ENCODE peak calls at places on chromosome 21, in eight cellular contexts. One of them, this sample, is unnamed.

GRCh38 chr21:33058468-33059318 is 11.2 kb upstream of the OLIG1 start:
- DNase-seq in neural crest cell: no peak
- DNase-seq in A673: no peak
- DNase-seq in CD4-positive, alpha-beta T cell: no peak
- DNase-seq in GM12891: no peak
- DNase-seq in nucleus accumbens: peak
- DNase-seq in aorta: no peak
- DNase-seq in NCI-H146: no peak
- DNase-seq in this sample: no peak

GRCh38 chr21:29433366-29434059 is 134.8 kb downstream of the BACH1 start:
- DNase-seq in neural crest cell: no peak
- DNase-seq in aorta: no peak
- DNase-seq in CD4-positive, alpha-beta T cell: no peak
- DNase-seq in nucleus accumbens: no peak
- DNase-seq in A673: no peak
- DNase-seq in NCI-H146: no peak
- DNase-seq in GM12891: no peak
- DNase-seq in this sample: no peak

GRCh38 chr21:36672737-36673136 is 26.2 kb upstream of the SIM2 start:
- DNase-seq in nucleus accumbens: no peak
- DNase-seq in GM12891: no peak
- DNase-seq in CD4-positive, alpha-beta T cell: no peak
- DNase-seq in aorta: no peak
- DNase-seq in neural crest cell: no peak
- DNase-seq in NCI-H146: no peak
- DNase-seq in A673: no peak
- DNase-seq in this sample: no peak

GRCh38 chr21:20292280-20292679 is 705.9 kb upstream of the NCAM2 start:
- DNase-seq in aorta: no peak
- DNase-seq in neural crest cell: no peak
- DNase-seq in NCI-H146: no peak
- DNase-seq in nucleus accumbens: no peak
- DNase-seq in A673: no peak
- DNase-seq in CD4-positive, alpha-beta T cell: no peak
- DNase-seq in GM12891: no peak
- DNase-seq in this sample: no peak

GRCh38 chr21:34035619-34036354 is 37.6 kb upstream of the MRPS6 start:
- DNase-seq in NCI-H146: no peak
- DNase-seq in GM12891: no peak
- DNase-seq in neural crest cell: no peak
- DNase-seq in aorta: no peak
- DNase-seq in A673: peak
- DNase-seq in CD4-positive, alpha-beta T cell: no peak
- DNase-seq in nucleus accumbens: no peak
- DNase-seq in this sample: no peak

GRCh38 chr21:35850029-35850428 is 210.3 kb downstream of the SETD4 start:
- DNase-seq in aorta: no peak
- DNase-seq in nucleus accumbens: no peak
- DNase-seq in neural crest cell: no peak
- DNase-seq in A673: no peak
- DNase-seq in GM12891: no peak
- DNase-seq in CD4-positive, alpha-beta T cell: no peak
- DNase-seq in NCI-H146: no peak
- DNase-seq in this sample: no peak

GRCh38 chr21:25776440-25776839 is 41.7 kb downstream of the GABPA start:
- DNase-seq in A673: peak
- DNase-seq in CD4-positive, alpha-beta T cell: no peak
- DNase-seq in NCI-H146: no peak
- DNase-seq in neural crest cell: no peak
- DNase-seq in GM12891: no peak
- DNase-seq in nucleus accumbens: no peak
- DNase-seq in aorta: no peak
- DNase-seq in this sample: peak

GRCh38 chr21:16113052-16113715 is 383.4 kb downstream of the USP25 start:
- DNase-seq in CD4-positive, alpha-beta T cell: no peak
- DNase-seq in neural crest cell: no peak
- DNase-seq in GM12891: no peak
- DNase-seq in A673: no peak
- DNase-seq in nucleus accumbens: no peak
- DNase-seq in NCI-H146: no peak
- DNase-seq in aorta: no peak
- DNase-seq in this sample: no peak

GRCh38 chr21:44869860-44870747 is 3.4 kb downstream of the PTTG1IP start:
- DNase-seq in NCI-H146: no peak
- DNase-seq in A673: no peak
- DNase-seq in GM12891: no peak
- DNase-seq in nucleus accumbens: no peak
- DNase-seq in aorta: peak
- DNase-seq in CD4-positive, alpha-beta T cell: no peak
- DNase-seq in neural crest cell: no peak
- DNase-seq in this sample: no peak

GRCh38 chr21:16908087-16908486 is 604.8 kb upstream of the CXADR start:
- DNase-seq in A673: peak
- DNase-seq in neural crest cell: no peak
- DNase-seq in CD4-positive, alpha-beta T cell: no peak
- DNase-seq in nucleus accumbens: no peak
- DNase-seq in NCI-H146: no peak
- DNase-seq in GM12891: no peak
- DNase-seq in aorta: no peak
- DNase-seq in this sample: no peak

GRCh38 chr21:39483917-39484316 is 32.1 kb downstream of the SH3BGR start:
- DNase-seq in A673: no peak
- DNase-seq in aorta: no peak
- DNase-seq in GM12891: no peak
- DNase-seq in neural crest cell: no peak
- DNase-seq in CD4-positive, alpha-beta T cell: no peak
- DNase-seq in nucleus accumbens: no peak
- DNase-seq in NCI-H146: no peak
- DNase-seq in this sample: no peak

GRCh38 chr21:33640697-33641338 is 723 bp downstream of the CRYZL1 start:
- DNase-seq in A673: peak
- DNase-seq in GM12891: no peak
- DNase-seq in nucleus accumbens: no peak
- DNase-seq in NCI-H146: peak
- DNase-seq in CD4-positive, alpha-beta T cell: no peak
- DNase-seq in neural crest cell: no peak
- DNase-seq in aorta: no peak
- DNase-seq in this sample: no peak

GRCh38 chr21:36532769-36533467 is 53.0 kb upstream of the CLDN14 start:
- DNase-seq in nucleus accumbens: no peak
- DNase-seq in CD4-positive, alpha-beta T cell: no peak
- DNase-seq in aorta: no peak
- DNase-seq in neural crest cell: no peak
- DNase-seq in NCI-H146: no peak
- DNase-seq in GM12891: no peak
- DNase-seq in A673: no peak
- DNase-seq in this sample: no peak

GRCh38 chr21:39705849-39706248 is 39.1 kb upstream of the IGSF5 start:
- DNase-seq in GM12891: no peak
- DNase-seq in A673: no peak
- DNase-seq in CD4-positive, alpha-beta T cell: no peak
- DNase-seq in NCI-H146: peak
- DNase-seq in neural crest cell: no peak
- DNase-seq in nucleus accumbens: no peak
- DNase-seq in aorta: no peak
- DNase-seq in this sample: no peak

GRCh38 chr21:42672699-42673458 is 19.5 kb downstream of the PDE9A start:
- DNase-seq in CD4-positive, alpha-beta T cell: no peak
- DNase-seq in GM12891: no peak
- DNase-seq in NCI-H146: peak
- DNase-seq in A673: peak
- DNase-seq in nucleus accumbens: no peak
- DNase-seq in neural crest cell: no peak
- DNase-seq in aorta: no peak
- DNase-seq in this sample: peak

GRCh38 chr21:14923468-14923867 is 141.3 kb downstream of the NRIP1 start:
- DNase-seq in nucleus accumbens: no peak
- DNase-seq in NCI-H146: no peak
- DNase-seq in aorta: no peak
- DNase-seq in GM12891: no peak
- DNase-seq in neural crest cell: no peak
- DNase-seq in CD4-positive, alpha-beta T cell: no peak
- DNase-seq in A673: no peak
- DNase-seq in this sample: no peak

GRCh38 chr21:20999567-21000169 is 1.5 kb downstream of the NCAM2 start:
- DNase-seq in A673: peak
- DNase-seq in nucleus accumbens: peak
- DNase-seq in NCI-H146: peak
- DNase-seq in aorta: no peak
- DNase-seq in neural crest cell: peak
- DNase-seq in GM12891: peak
- DNase-seq in CD4-positive, alpha-beta T cell: no peak
- DNase-seq in this sample: peak

GRCh38 chr21:39885119-39885848 is 18.0 kb downstream of the PCP4 start:
- DNase-seq in nucleus accumbens: no peak
- DNase-seq in NCI-H146: peak
- DNase-seq in neural crest cell: peak
- DNase-seq in CD4-positive, alpha-beta T cell: no peak
- DNase-seq in aorta: peak
- DNase-seq in GM12891: no peak
- DNase-seq in A673: no peak
- DNase-seq in this sample: no peak

GRCh38 chr21:42218836-42219605 is at the start of gene ABCG1:
- DNase-seq in aorta: peak
- DNase-seq in neural crest cell: no peak
- DNase-seq in nucleus accumbens: peak
- DNase-seq in GM12891: no peak
- DNase-seq in A673: peak
- DNase-seq in NCI-H146: peak
- DNase-seq in CD4-positive, alpha-beta T cell: peak
- DNase-seq in this sample: no peak

GRCh38 chr21:46120301-46121285 is 22.7 kb downstream of the COL6A2 start:
- DNase-seq in nucleus accumbens: no peak
- DNase-seq in GM12891: peak
- DNase-seq in neural crest cell: no peak
- DNase-seq in NCI-H146: no peak
- DNase-seq in aorta: peak
- DNase-seq in A673: no peak
- DNase-seq in CD4-positive, alpha-beta T cell: peak
- DNase-seq in this sample: no peak

GRCh38 chr21:39503138-39503762 is 51.5 kb downstream of the SH3BGR start:
- DNase-seq in nucleus accumbens: no peak
- DNase-seq in neural crest cell: no peak
- DNase-seq in NCI-H146: no peak
- DNase-seq in aorta: no peak
- DNase-seq in CD4-positive, alpha-beta T cell: no peak
- DNase-seq in GM12891: no peak
- DNase-seq in A673: no peak
- DNase-seq in this sample: no peak

GRCh38 chr21:42579456-42580075 is 65.9 kb downstream of the SLC37A1 start:
- DNase-seq in aorta: peak
- DNase-seq in nucleus accumbens: no peak
- DNase-seq in NCI-H146: no peak
- DNase-seq in A673: no peak
- DNase-seq in neural crest cell: no peak
- DNase-seq in GM12891: no peak
- DNase-seq in CD4-positive, alpha-beta T cell: peak
- DNase-seq in this sample: no peak

GRCh38 chr21:42056996-42057689 is 14.0 kb upstream of the UMODL1 start:
- DNase-seq in NCI-H146: peak
- DNase-seq in neural crest cell: no peak
- DNase-seq in GM12891: no peak
- DNase-seq in CD4-positive, alpha-beta T cell: no peak
- DNase-seq in aorta: peak
- DNase-seq in A673: no peak
- DNase-seq in nucleus accumbens: no peak
- DNase-seq in this sample: no peak

GRCh38 chr21:46220847-46221246 is 7.7 kb downstream of the LSS start:
- DNase-seq in GM12891: no peak
- DNase-seq in CD4-positive, alpha-beta T cell: no peak
- DNase-seq in neural crest cell: no peak
- DNase-seq in NCI-H146: no peak
- DNase-seq in A673: no peak
- DNase-seq in nucleus accumbens: no peak
- DNase-seq in aorta: no peak
- DNase-seq in this sample: no peak

GRCh38 chr21:36728371-36729111 is 29.6 kb downstream of the SIM2 start:
- DNase-seq in aorta: no peak
- DNase-seq in CD4-positive, alpha-beta T cell: peak
- DNase-seq in GM12891: no peak
- DNase-seq in neural crest cell: no peak
- DNase-seq in A673: no peak
- DNase-seq in nucleus accumbens: no peak
- DNase-seq in NCI-H146: no peak
- DNase-seq in this sample: no peak